ENCODE peak calls at places on chromosomes 13 and 19, in nine cellular contexts. One of them, this sample, is unnamed.

GRCh38 chr19:1239420-1239795 is 1.6 kb upstream of the CBARP start:
- DNase-seq in HFF-Myc: no peak
- DNase-seq in posterior vena cava: no peak
- DNase-seq in KBM-7: no peak
- DNase-seq in EH: no peak
- DNase-seq in NCI-H748 treated with DMSO at 0.1 percent for 48 hours: no peak
- DNase-seq in foreskin fibroblast: no peak
- DNase-seq in iPS-NIHi11: no peak
- DNase-seq in iris pigment epithelial cell: no peak
- DNase-seq in this sample: no peak

GRCh38 chr19:42634409-42635232 is 39.9 kb upstream of the CEACAM8 start:
- DNase-seq in HFF-Myc: no peak
- DNase-seq in posterior vena cava: no peak
- DNase-seq in KBM-7: peak
- DNase-seq in EH: peak
- DNase-seq in NCI-H748 treated with DMSO at 0.1 percent for 48 hours: peak
- DNase-seq in foreskin fibroblast: peak
- DNase-seq in iPS-NIHi11: peak
- DNase-seq in iris pigment epithelial cell: peak
- DNase-seq in this sample: peak

GRCh38 chr19:49786432-49786831 is 19.6 kb downstream of the AP2A1 start:
- DNase-seq in HFF-Myc: no peak
- DNase-seq in posterior vena cava: peak
- DNase-seq in KBM-7: no peak
- DNase-seq in EH: peak
- DNase-seq in NCI-H748 treated with DMSO at 0.1 percent for 48 hours: no peak
- DNase-seq in foreskin fibroblast: peak
- DNase-seq in iPS-NIHi11: no peak
- DNase-seq in iris pigment epithelial cell: peak
- DNase-seq in this sample: peak

GRCh38 chr19:57269515-57270250 is 10.6 kb upstream of the ZNF460 start:
- DNase-seq in HFF-Myc: peak
- DNase-seq in posterior vena cava: no peak
- DNase-seq in KBM-7: no peak
- DNase-seq in EH: peak
- DNase-seq in NCI-H748 treated with DMSO at 0.1 percent for 48 hours: no peak
- DNase-seq in foreskin fibroblast: peak
- DNase-seq in iPS-NIHi11: no peak
- DNase-seq in iris pigment epithelial cell: peak
- DNase-seq in this sample: peak

GRCh38 chr13:59680429-59681024 is 483.2 kb downstream of the DIAPH3 start:
- DNase-seq in HFF-Myc: no peak
- DNase-seq in posterior vena cava: no peak
- DNase-seq in KBM-7: peak
- DNase-seq in EH: peak
- DNase-seq in NCI-H748 treated with DMSO at 0.1 percent for 48 hours: peak
- DNase-seq in foreskin fibroblast: peak
- DNase-seq in iPS-NIHi11: peak
- DNase-seq in iris pigment epithelial cell: peak
- DNase-seq in this sample: peak

GRCh38 chr13:57314897-57315520 is 148.0 kb downstream of the PRR20E start:
- DNase-seq in HFF-Myc: no peak
- DNase-seq in posterior vena cava: no peak
- DNase-seq in KBM-7: no peak
- DNase-seq in EH: no peak
- DNase-seq in NCI-H748 treated with DMSO at 0.1 percent for 48 hours: no peak
- DNase-seq in foreskin fibroblast: no peak
- DNase-seq in iPS-NIHi11: peak
- DNase-seq in iris pigment epithelial cell: no peak
- DNase-seq in this sample: no peak

GRCh38 chr19:8361921-8362793 is 1.8 kb upstream of the ANGPTL4 start:
- DNase-seq in HFF-Myc: peak
- DNase-seq in posterior vena cava: peak
- DNase-seq in KBM-7: peak
- DNase-seq in EH: peak
- DNase-seq in NCI-H748 treated with DMSO at 0.1 percent for 48 hours: no peak
- DNase-seq in foreskin fibroblast: peak
- DNase-seq in iPS-NIHi11: peak
- DNase-seq in iris pigment epithelial cell: peak
- DNase-seq in this sample: no peak

GRCh38 chr13:24625870-24626419 is 54.3 kb upstream of the ATP12A start:
- DNase-seq in HFF-Myc: no peak
- DNase-seq in posterior vena cava: no peak
- DNase-seq in KBM-7: no peak
- DNase-seq in EH: no peak
- DNase-seq in NCI-H748 treated with DMSO at 0.1 percent for 48 hours: no peak
- DNase-seq in foreskin fibroblast: no peak
- DNase-seq in iPS-NIHi11: no peak
- DNase-seq in iris pigment epithelial cell: no peak
- DNase-seq in this sample: no peak

GRCh38 chr13:51066091-51066831 is 44.8 kb downstream of the C13orf42 start:
- DNase-seq in HFF-Myc: no peak
- DNase-seq in posterior vena cava: no peak
- DNase-seq in KBM-7: peak
- DNase-seq in EH: peak
- DNase-seq in NCI-H748 treated with DMSO at 0.1 percent for 48 hours: no peak
- DNase-seq in foreskin fibroblast: no peak
- DNase-seq in iPS-NIHi11: no peak
- DNase-seq in iris pigment epithelial cell: peak
- DNase-seq in this sample: no peak

GRCh38 chr19:2055871-2056809 is 5.1 kb upstream of the MKNK2 start:
- DNase-seq in HFF-Myc: peak
- DNase-seq in posterior vena cava: no peak
- DNase-seq in KBM-7: peak
- DNase-seq in EH: peak
- DNase-seq in NCI-H748 treated with DMSO at 0.1 percent for 48 hours: no peak
- DNase-seq in foreskin fibroblast: peak
- DNase-seq in iPS-NIHi11: no peak
- DNase-seq in iris pigment epithelial cell: peak
- DNase-seq in this sample: no peak

GRCh38 chr13:111216166-111216960 is 101.3 kb downstream of the ARHGEF7 start:
- DNase-seq in HFF-Myc: no peak
- DNase-seq in posterior vena cava: no peak
- DNase-seq in KBM-7: peak
- DNase-seq in EH: peak
- DNase-seq in NCI-H748 treated with DMSO at 0.1 percent for 48 hours: no peak
- DNase-seq in foreskin fibroblast: peak
- DNase-seq in iPS-NIHi11: peak
- DNase-seq in iris pigment epithelial cell: no peak
- DNase-seq in this sample: peak

GRCh38 chr13:47126432-47126831 is 229.6 kb upstream of the HTR2A start:
- DNase-seq in HFF-Myc: no peak
- DNase-seq in posterior vena cava: no peak
- DNase-seq in KBM-7: no peak
- DNase-seq in EH: peak
- DNase-seq in NCI-H748 treated with DMSO at 0.1 percent for 48 hours: no peak
- DNase-seq in foreskin fibroblast: peak
- DNase-seq in iPS-NIHi11: no peak
- DNase-seq in iris pigment epithelial cell: peak
- DNase-seq in this sample: no peak

GRCh38 chr19:5463959-5464358 is 8.7 kb downstream of the ZNRF4 start:
- DNase-seq in HFF-Myc: no peak
- DNase-seq in posterior vena cava: no peak
- DNase-seq in KBM-7: no peak
- DNase-seq in EH: no peak
- DNase-seq in NCI-H748 treated with DMSO at 0.1 percent for 48 hours: no peak
- DNase-seq in foreskin fibroblast: no peak
- DNase-seq in iPS-NIHi11: no peak
- DNase-seq in iris pigment epithelial cell: no peak
- DNase-seq in this sample: no peak

GRCh38 chr13:112990783-112991182 is 21.8 kb downstream of the MCF2L start:
- DNase-seq in HFF-Myc: no peak
- DNase-seq in posterior vena cava: no peak
- DNase-seq in KBM-7: no peak
- DNase-seq in EH: no peak
- DNase-seq in NCI-H748 treated with DMSO at 0.1 percent for 48 hours: peak
- DNase-seq in foreskin fibroblast: no peak
- DNase-seq in iPS-NIHi11: peak
- DNase-seq in iris pigment epithelial cell: no peak
- DNase-seq in this sample: no peak

GRCh38 chr19:2097330-2098327 is 914 bp downstream of the IZUMO4 start:
- DNase-seq in HFF-Myc: no peak
- DNase-seq in posterior vena cava: no peak
- DNase-seq in KBM-7: no peak
- DNase-seq in EH: no peak
- DNase-seq in NCI-H748 treated with DMSO at 0.1 percent for 48 hours: no peak
- DNase-seq in foreskin fibroblast: no peak
- DNase-seq in iPS-NIHi11: no peak
- DNase-seq in iris pigment epithelial cell: no peak
- DNase-seq in this sample: peak

GRCh38 chr13:110397445-110397844 is 90.4 kb downstream of the COL4A2 start:
- DNase-seq in HFF-Myc: no peak
- DNase-seq in posterior vena cava: peak
- DNase-seq in KBM-7: no peak
- DNase-seq in EH: peak
- DNase-seq in NCI-H748 treated with DMSO at 0.1 percent for 48 hours: no peak
- DNase-seq in foreskin fibroblast: peak
- DNase-seq in iPS-NIHi11: no peak
- DNase-seq in iris pigment epithelial cell: peak
- DNase-seq in this sample: no peak

GRCh38 chr13:99617474-99618255 is 116.4 kb downstream of the TM9SF2 start:
- DNase-seq in HFF-Myc: peak
- DNase-seq in posterior vena cava: no peak
- DNase-seq in KBM-7: peak
- DNase-seq in EH: peak
- DNase-seq in NCI-H748 treated with DMSO at 0.1 percent for 48 hours: peak
- DNase-seq in foreskin fibroblast: peak
- DNase-seq in iPS-NIHi11: peak
- DNase-seq in iris pigment epithelial cell: peak
- DNase-seq in this sample: peak

GRCh38 chr13:113090415-113090770 is 15.2 kb upstream of the F7 start:
- DNase-seq in HFF-Myc: no peak
- DNase-seq in posterior vena cava: no peak
- DNase-seq in KBM-7: no peak
- DNase-seq in EH: no peak
- DNase-seq in NCI-H748 treated with DMSO at 0.1 percent for 48 hours: no peak
- DNase-seq in foreskin fibroblast: no peak
- DNase-seq in iPS-NIHi11: no peak
- DNase-seq in iris pigment epithelial cell: no peak
- DNase-seq in this sample: no peak

GRCh38 chr13:51978836-51979556 is 32.3 kb downstream of the ATP7B start:
- DNase-seq in HFF-Myc: no peak
- DNase-seq in posterior vena cava: no peak
- DNase-seq in KBM-7: no peak
- DNase-seq in EH: no peak
- DNase-seq in NCI-H748 treated with DMSO at 0.1 percent for 48 hours: no peak
- DNase-seq in foreskin fibroblast: no peak
- DNase-seq in iPS-NIHi11: no peak
- DNase-seq in iris pigment epithelial cell: no peak
- DNase-seq in this sample: peak

GRCh38 chr13:59276436-59276835 is 887.3 kb downstream of the DIAPH3 start:
- DNase-seq in HFF-Myc: no peak
- DNase-seq in posterior vena cava: no peak
- DNase-seq in KBM-7: no peak
- DNase-seq in EH: peak
- DNase-seq in NCI-H748 treated with DMSO at 0.1 percent for 48 hours: no peak
- DNase-seq in foreskin fibroblast: no peak
- DNase-seq in iPS-NIHi11: no peak
- DNase-seq in iris pigment epithelial cell: peak
- DNase-seq in this sample: no peak

GRCh38 chr13:101465877-101466276 is 13.4 kb downstream of the ITGBL1 start:
- DNase-seq in HFF-Myc: no peak
- DNase-seq in posterior vena cava: no peak
- DNase-seq in KBM-7: no peak
- DNase-seq in EH: peak
- DNase-seq in NCI-H748 treated with DMSO at 0.1 percent for 48 hours: no peak
- DNase-seq in foreskin fibroblast: peak
- DNase-seq in iPS-NIHi11: no peak
- DNase-seq in iris pigment epithelial cell: peak
- DNase-seq in this sample: no peak

GRCh38 chr13:50410921-50411712 is 395.9 kb downstream of the KCNRG start:
- DNase-seq in HFF-Myc: peak
- DNase-seq in posterior vena cava: peak
- DNase-seq in KBM-7: no peak
- DNase-seq in EH: peak
- DNase-seq in NCI-H748 treated with DMSO at 0.1 percent for 48 hours: no peak
- DNase-seq in foreskin fibroblast: peak
- DNase-seq in iPS-NIHi11: no peak
- DNase-seq in iris pigment epithelial cell: peak
- DNase-seq in this sample: peak

GRCh38 chr19:3932931-3933810 is at the start of gene NMRK2:
- DNase-seq in HFF-Myc: no peak
- DNase-seq in posterior vena cava: no peak
- DNase-seq in KBM-7: no peak
- DNase-seq in EH: no peak
- DNase-seq in NCI-H748 treated with DMSO at 0.1 percent for 48 hours: no peak
- DNase-seq in foreskin fibroblast: no peak
- DNase-seq in iPS-NIHi11: peak
- DNase-seq in iris pigment epithelial cell: no peak
- DNase-seq in this sample: peak

GRCh38 chr19:58544591-58545285 is 874 bp downstream of the TRIM28 start:
- DNase-seq in HFF-Myc: no peak
- DNase-seq in posterior vena cava: no peak
- DNase-seq in KBM-7: no peak
- DNase-seq in EH: peak
- DNase-seq in NCI-H748 treated with DMSO at 0.1 percent for 48 hours: no peak
- DNase-seq in foreskin fibroblast: peak
- DNase-seq in iPS-NIHi11: peak
- DNase-seq in iris pigment epithelial cell: peak
- DNase-seq in this sample: peak

GRCh38 chr13:94860981-94861407 is 148.6 kb upstream of the SOX21 start:
- DNase-seq in HFF-Myc: no peak
- DNase-seq in posterior vena cava: no peak
- DNase-seq in KBM-7: peak
- DNase-seq in EH: peak
- DNase-seq in NCI-H748 treated with DMSO at 0.1 percent for 48 hours: no peak
- DNase-seq in foreskin fibroblast: peak
- DNase-seq in iPS-NIHi11: no peak
- DNase-seq in iris pigment epithelial cell: peak
- DNase-seq in this sample: no peak

GRCh38 chr13:28707629-28708427 is 10.9 kb downstream of the SLC46A3 start:
- DNase-seq in HFF-Myc: peak
- DNase-seq in posterior vena cava: no peak
- DNase-seq in KBM-7: peak
- DNase-seq in EH: peak
- DNase-seq in NCI-H748 treated with DMSO at 0.1 percent for 48 hours: no peak
- DNase-seq in foreskin fibroblast: peak
- DNase-seq in iPS-NIHi11: no peak
- DNase-seq in iris pigment epithelial cell: peak
- DNase-seq in this sample: no peak

GRCh38 chr19:16394681-16395375 is 70.2 kb downstream of the KLF2 start:
- DNase-seq in HFF-Myc: no peak
- DNase-seq in posterior vena cava: no peak
- DNase-seq in KBM-7: no peak
- DNase-seq in EH: peak
- DNase-seq in NCI-H748 treated with DMSO at 0.1 percent for 48 hours: no peak
- DNase-seq in foreskin fibroblast: no peak
- DNase-seq in iPS-NIHi11: no peak
- DNase-seq in iris pigment epithelial cell: peak
- DNase-seq in this sample: no peak

GRCh38 chr13:93517658-93518057 is 291.1 kb downstream of the GPC6 start:
- DNase-seq in HFF-Myc: no peak
- DNase-seq in posterior vena cava: no peak
- DNase-seq in KBM-7: no peak
- DNase-seq in EH: no peak
- DNase-seq in NCI-H748 treated with DMSO at 0.1 percent for 48 hours: no peak
- DNase-seq in foreskin fibroblast: no peak
- DNase-seq in iPS-NIHi11: no peak
- DNase-seq in iris pigment epithelial cell: no peak
- DNase-seq in this sample: no peak

GRCh38 chr13:34941436-34941834 is 635 bp upstream of the NBEA start:
- DNase-seq in HFF-Myc: no peak
- DNase-seq in posterior vena cava: no peak
- DNase-seq in KBM-7: no peak
- DNase-seq in EH: no peak
- DNase-seq in NCI-H748 treated with DMSO at 0.1 percent for 48 hours: no peak
- DNase-seq in foreskin fibroblast: peak
- DNase-seq in iPS-NIHi11: no peak
- DNase-seq in iris pigment epithelial cell: no peak
- DNase-seq in this sample: no peak

This sample was measured in K562.